ENCODE peak calls at places on chromosome 4, in six cellular contexts. J is fibroblast of the aortic adventitia, A is ovary, F is NCI-H1436 treated with DMSO at 0.1 percent for 48 hours, W is GM04504, P is foreskin keratinocyte. E is an unnamed sample.

GRCh38 chr4:55736605-55737183 is 82.9 kb upstream of the EXOC1L start:
- DNase-seq in J (peak), A (no peak), F (no peak), W (no peak), P (no peak), E (no peak)

GRCh38 chr4:4866124-4866832 is 6.8 kb downstream of the MSX1 start:
- DNase-seq in J (no peak), A (no peak), F (no peak), W (no peak), P (no peak), E (no peak)

GRCh38 chr4:1043658-1044468 is 32.4 kb downstream of the FGFRL1 start:
- DNase-seq in J (peak), A (peak), F (no peak), W (peak), P (peak), E (peak)

GRCh38 chr4:89906787-89907521 is 12.3 kb downstream of the MMRN1 start:
- DNase-seq in J (no peak), A (no peak), F (peak), W (no peak), P (no peak), E (no peak)

GRCh38 chr4:147485167-147485566 is 4.3 kb downstream of the EDNRA start:
- DNase-seq in J (no peak), A (no peak), F (no peak), W (no peak), P (no peak), E (no peak)

GRCh38 chr4:185282968-185283367 is 73.6 kb downstream of the SNX25 start:
- DNase-seq in J (peak), A (no peak), F (no peak), W (no peak), P (no peak), E (no peak)

GRCh38 chr4:176949022-176949421 is 156.3 kb upstream of the VEGFC start:
- DNase-seq in J (peak), A (no peak), F (no peak), W (peak), P (no peak), E (no peak)

GRCh38 chr4:139589619-139590018 is 33.6 kb upstream of the SETD7 start:
- DNase-seq in J (peak), A (no peak), F (no peak), W (no peak), P (no peak), E (no peak)

GRCh38 chr4:151331276-151332042 is 6.1 kb upstream of the SH3D19 start:
- DNase-seq in J (peak), A (no peak), F (no peak), W (no peak), P (peak), E (no peak)

E was measured in hippocampal formation.